ENCODE peak calls at places on chromosomes 12 and 14, in five cellular contexts. One of them, this sample, is unnamed.
A peak's percentile ranks its signal among the peaks of the same experiment; 100 is the strongest.

GRCh38 chr12:14264777-14265176 is 100.7 kb upstream of the ATF7IP start:
- DNase-seq in esophagus squamous epithelium: no peak
- DNase-seq in sigmoid colon: no peak
- DNase-seq in tibial nerve: no peak
- DNase-seq in upper lobe of right lung: no peak
- DNase-seq in this sample: no peak

GRCh38 chr12:38775457-38775856 is 129.9 kb downstream of the CPNE8 start:
- DNase-seq in esophagus squamous epithelium: no peak
- DNase-seq in sigmoid colon: no peak
- DNase-seq in tibial nerve: no peak
- DNase-seq in upper lobe of right lung: no peak
- DNase-seq in this sample: no peak

GRCh38 chr12:111429760-111430417 is 24.2 kb downstream of the SH2B3 start:
- DNase-seq in esophagus squamous epithelium: no peak
- DNase-seq in sigmoid colon: no peak
- DNase-seq in tibial nerve: no peak
- DNase-seq in upper lobe of right lung: no peak
- DNase-seq in this sample: peak; percentile 69

GRCh38 chr14:51535443-51536044 is 116.2 kb upstream of the FRMD6 start:
- DNase-seq in esophagus squamous epithelium: no peak
- DNase-seq in sigmoid colon: no peak
- DNase-seq in tibial nerve: no peak
- DNase-seq in upper lobe of right lung: no peak
- DNase-seq in this sample: no peak

GRCh38 chr14:24055971-24056799 is 4.4 kb downstream of the CARMIL3 start:
- DNase-seq in esophagus squamous epithelium: no peak
- DNase-seq in sigmoid colon: peak; percentile 42
- DNase-seq in tibial nerve: no peak
- DNase-seq in upper lobe of right lung: no peak
- DNase-seq in this sample: peak; percentile 65

GRCh38 chr12:65632131-65632855 is 192.0 kb upstream of the HMGA2 start:
- DNase-seq in esophagus squamous epithelium: no peak
- DNase-seq in sigmoid colon: no peak
- DNase-seq in tibial nerve: no peak
- DNase-seq in upper lobe of right lung: no peak
- DNase-seq in this sample: no peak

GRCh38 chr14:65949711-65950516 is 536.3 kb upstream of the CCDC196 start:
- DNase-seq in esophagus squamous epithelium: no peak
- DNase-seq in sigmoid colon: peak; percentile 72
- DNase-seq in tibial nerve: no peak
- DNase-seq in upper lobe of right lung: peak; percentile 73
- DNase-seq in this sample: peak; percentile 83

GRCh38 chr12:29152223-29152868 is 3.3 kb downstream of the FAR2 start:
- DNase-seq in esophagus squamous epithelium: no peak
- DNase-seq in sigmoid colon: no peak
- DNase-seq in tibial nerve: no peak
- DNase-seq in upper lobe of right lung: no peak
- DNase-seq in this sample: no peak

GRCh38 chr14:104967414-104968152 is 10.6 kb downstream of the AHNAK2 start:
- DNase-seq in esophagus squamous epithelium: no peak
- DNase-seq in sigmoid colon: peak; percentile 86
- DNase-seq in tibial nerve: no peak
- DNase-seq in upper lobe of right lung: peak; percentile 78
- DNase-seq in this sample: peak; percentile 94

GRCh38 chr14:78154827-78155226 is 15.3 kb upstream of the NRXN3 start:
- DNase-seq in esophagus squamous epithelium: no peak
- DNase-seq in sigmoid colon: no peak
- DNase-seq in tibial nerve: no peak
- DNase-seq in upper lobe of right lung: no peak
- DNase-seq in this sample: no peak

DNA sequence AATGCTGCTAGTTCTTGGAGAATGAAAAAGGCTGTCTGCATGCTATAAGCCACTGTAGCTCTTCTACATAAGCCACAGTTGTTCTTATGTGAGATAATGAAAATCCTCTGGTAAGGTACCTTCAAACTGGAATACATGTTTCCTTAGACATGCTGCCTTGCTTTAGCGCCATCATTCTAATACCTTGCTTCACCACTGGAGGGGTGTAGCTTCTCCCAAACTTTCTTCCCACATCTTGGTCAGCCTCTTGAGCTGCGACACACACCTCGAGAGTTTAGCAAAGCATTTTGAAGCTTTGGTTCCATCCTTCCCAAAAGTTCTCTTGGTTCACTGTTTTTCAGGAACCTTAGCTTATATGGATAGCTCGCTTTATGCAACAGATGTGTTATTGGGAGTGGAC is 69.5 kb downstream of the NKX2-1 start:
- DNase-seq in esophagus squamous epithelium: no peak
- DNase-seq in sigmoid colon: no peak
- DNase-seq in tibial nerve: no peak
- DNase-seq in upper lobe of right lung: no peak
- DNase-seq in this sample: no peak
- TF ChIP-seq CTCF in esophagus squamous epithelium: no peak
- TF ChIP-seq CTCF in sigmoid colon: no peak
- TF ChIP-seq CTCF in tibial nerve: no peak
- TF ChIP-seq CTCF in upper lobe of right lung: no peak
- TF ChIP-seq CTCF in this sample: no peak

GRCh38 chr12:119181944-119182343 is 3.2 kb downstream of the HSPB8 start:
- DNase-seq in esophagus squamous epithelium: no peak
- DNase-seq in sigmoid colon: no peak
- DNase-seq in tibial nerve: no peak
- DNase-seq in upper lobe of right lung: no peak
- DNase-seq in this sample: no peak
- H3K4me1 ChIP-seq in esophagus squamous epithelium: peaks cover 91% of the 10 kb centered on the region
- H3K4me1 ChIP-seq in sigmoid colon: no peaks in the 10 kb centered on the region
- H3K4me1 ChIP-seq in tibial nerve: no peaks in the 10 kb centered on the region
- H3K4me1 ChIP-seq in upper lobe of right lung: peaks cover 52% of the 10 kb centered on the region
- H3K4me1 ChIP-seq in this sample: peaks cover 3% of the 10 kb centered on the region

GRCh38 chr14:101044741-101045140 is 141.2 kb upstream of the RTL1 start:
- DNase-seq in esophagus squamous epithelium: no peak
- DNase-seq in sigmoid colon: no peak
- DNase-seq in tibial nerve: no peak
- DNase-seq in upper lobe of right lung: no peak
- DNase-seq in this sample: no peak
- TF ChIP-seq CTCF in esophagus squamous epithelium: no peak
- TF ChIP-seq CTCF in sigmoid colon: no peak
- TF ChIP-seq CTCF in tibial nerve: no peak
- TF ChIP-seq CTCF in upper lobe of right lung: no peak
- TF ChIP-seq CTCF in this sample: no peak

GRCh38 chr12:46126050-46126727 is 135.8 kb upstream of the SCAF11 start:
- DNase-seq in esophagus squamous epithelium: no peak
- DNase-seq in sigmoid colon: no peak
- DNase-seq in tibial nerve: no peak
- DNase-seq in upper lobe of right lung: no peak
- DNase-seq in this sample: no peak
- H3K4me1 ChIP-seq in esophagus squamous epithelium: peaks cover 16% of the 10 kb centered on the region
- H3K4me1 ChIP-seq in sigmoid colon: no peaks in the 10 kb centered on the region
- H3K4me1 ChIP-seq in tibial nerve: no peaks in the 10 kb centered on the region
- H3K4me1 ChIP-seq in upper lobe of right lung: no peaks in the 10 kb centered on the region
- H3K4me1 ChIP-seq in this sample: peaks cover 7% of the 10 kb centered on the region

DNA sequence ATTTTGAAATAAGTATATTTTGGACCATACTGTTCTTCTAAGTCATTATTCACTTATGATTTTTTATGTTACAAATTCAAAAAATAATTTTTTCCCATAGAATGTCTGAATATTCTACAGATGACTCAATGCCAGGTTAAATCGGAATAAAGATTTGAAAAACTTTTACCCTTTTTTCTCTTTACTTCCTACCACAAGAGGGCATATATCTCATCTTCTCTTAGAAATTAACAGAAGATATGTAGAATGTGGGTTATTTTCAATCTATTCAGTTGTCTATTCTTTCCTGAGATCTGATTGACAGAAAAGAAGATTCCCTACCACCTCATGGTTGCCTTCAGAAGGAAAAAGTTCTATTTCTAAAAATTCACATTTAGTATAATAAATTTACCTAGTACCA is 53.0 kb upstream of the KITLG start:
- DNase-seq in esophagus squamous epithelium: no peak
- DNase-seq in sigmoid colon: no peak
- DNase-seq in tibial nerve: no peak
- DNase-seq in upper lobe of right lung: no peak
- DNase-seq in this sample: no peak
- TF ChIP-seq CTCF in esophagus squamous epithelium: no peak
- TF ChIP-seq CTCF in sigmoid colon: no peak
- TF ChIP-seq CTCF in tibial nerve: peak; percentile 34
- TF ChIP-seq CTCF in upper lobe of right lung: peak; percentile 30
- TF ChIP-seq CTCF in this sample: peak; percentile 19

GRCh38 chr12:47811070-47811391 is 8.7 kb downstream of the HDAC7 start:
- DNase-seq in esophagus squamous epithelium: no peak
- DNase-seq in sigmoid colon: no peak
- DNase-seq in tibial nerve: no peak
- DNase-seq in upper lobe of right lung: no peak
- DNase-seq in this sample: no peak
- H3K4me1 ChIP-seq in esophagus squamous epithelium: peaks cover 100% of the 10 kb centered on the region
- H3K4me1 ChIP-seq in sigmoid colon: no peaks in the 10 kb centered on the region
- H3K4me1 ChIP-seq in tibial nerve: peaks cover 6% of the 10 kb centered on the region
- H3K4me1 ChIP-seq in upper lobe of right lung: peaks cover 97% of the 10 kb centered on the region
- H3K4me1 ChIP-seq in this sample: peaks cover 67% of the 10 kb centered on the region

DNA sequence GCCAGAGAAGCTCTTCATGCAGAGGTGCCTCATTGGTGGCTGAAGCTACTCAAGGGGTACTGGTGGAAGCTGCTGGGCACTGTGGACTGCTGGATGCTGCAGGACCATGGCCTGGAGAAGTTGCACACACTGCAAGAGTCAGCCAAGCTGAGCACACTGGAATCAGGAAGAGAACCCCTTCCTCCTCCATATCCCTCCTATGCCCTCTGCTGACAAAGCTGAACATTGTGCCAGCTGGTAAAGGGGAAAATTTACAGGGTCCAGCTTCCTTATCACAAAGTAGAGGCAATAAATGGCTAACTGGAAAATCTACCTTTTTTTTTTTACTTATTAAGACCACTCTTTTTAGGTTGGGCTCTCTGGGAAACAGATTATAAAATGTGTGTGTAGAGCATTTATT is 6.5 kb downstream of the CCDC175 start:
- DNase-seq in esophagus squamous epithelium: no peak
- DNase-seq in sigmoid colon: no peak
- DNase-seq in tibial nerve: no peak
- DNase-seq in upper lobe of right lung: no peak
- DNase-seq in this sample: no peak
- TF ChIP-seq CTCF in esophagus squamous epithelium: no peak
- TF ChIP-seq CTCF in sigmoid colon: no peak
- TF ChIP-seq CTCF in tibial nerve: no peak
- TF ChIP-seq CTCF in upper lobe of right lung: no peak
- TF ChIP-seq CTCF in this sample: no peak

DNA sequence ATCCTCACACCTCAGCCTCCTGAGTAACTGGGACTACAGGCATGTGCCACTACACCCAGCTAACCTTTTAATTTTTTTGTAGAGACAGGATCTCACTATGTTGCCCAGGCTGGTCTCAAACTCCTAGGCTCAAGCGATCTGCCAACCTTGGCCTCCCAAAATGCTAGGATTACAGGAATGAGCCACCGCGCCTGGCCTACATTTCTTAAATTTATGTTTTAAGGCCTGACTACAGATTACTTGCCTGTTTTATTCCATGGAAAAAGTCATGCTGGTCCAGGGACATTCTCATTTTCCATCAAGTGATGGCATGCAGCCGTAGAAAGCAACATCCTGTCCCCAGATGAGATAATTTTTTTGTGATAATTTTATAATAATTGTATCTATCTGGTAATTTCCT is 6.1 kb downstream of the CD9 start:
- DNase-seq in esophagus squamous epithelium: no peak
- DNase-seq in sigmoid colon: no peak
- DNase-seq in tibial nerve: no peak
- DNase-seq in upper lobe of right lung: no peak
- DNase-seq in this sample: no peak
- H3K4me1 ChIP-seq in esophagus squamous epithelium: peaks cover 100% of the 10 kb centered on the region
- H3K4me1 ChIP-seq in sigmoid colon: no peaks in the 10 kb centered on the region
- H3K4me1 ChIP-seq in tibial nerve: no peaks in the 10 kb centered on the region
- H3K4me1 ChIP-seq in upper lobe of right lung: peaks cover 82% of the 10 kb centered on the region
- H3K4me1 ChIP-seq in this sample: peaks cover 26% of the 10 kb centered on the region

DNA sequence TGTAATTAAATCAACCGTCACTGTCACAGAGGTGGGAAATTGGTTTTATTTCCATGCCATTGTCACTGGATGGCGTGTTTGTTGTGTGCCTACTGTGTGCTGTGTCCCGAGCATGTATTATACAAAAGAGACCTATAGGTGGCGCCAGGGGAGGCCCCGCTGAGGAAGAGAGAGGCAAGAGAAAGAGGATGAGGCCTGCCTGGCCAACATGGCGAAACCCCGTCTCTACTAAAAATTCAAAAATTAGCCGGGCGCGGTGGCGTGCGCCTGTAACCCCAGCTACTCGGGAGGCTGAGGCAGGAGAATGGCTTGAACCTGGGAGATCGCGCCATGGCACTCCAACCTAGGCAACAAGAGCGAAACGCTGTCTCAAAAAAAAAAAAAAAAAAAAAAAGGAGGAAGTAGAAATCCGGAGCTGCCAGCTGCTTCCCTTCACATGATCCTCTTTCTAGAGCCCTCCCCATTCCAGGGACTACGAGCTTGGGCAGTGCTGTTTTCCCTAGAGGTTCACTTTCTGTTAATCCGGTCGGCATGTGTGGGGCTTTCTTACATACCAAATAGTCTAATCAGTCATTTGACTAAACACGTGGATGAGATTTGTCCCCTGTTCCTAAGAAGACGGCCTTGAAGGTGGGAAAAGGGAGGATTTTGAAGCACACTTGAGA is 6.4 kb upstream of the CCDC175 start:
- DNase-seq in esophagus squamous epithelium: no peak
- DNase-seq in sigmoid colon: no peak
- DNase-seq in tibial nerve: no peak
- DNase-seq in upper lobe of right lung: no peak
- DNase-seq in this sample: no peak
- TF ChIP-seq CTCF in esophagus squamous epithelium: no peak
- TF ChIP-seq CTCF in sigmoid colon: no peak
- TF ChIP-seq CTCF in tibial nerve: no peak
- TF ChIP-seq CTCF in upper lobe of right lung: peak; percentile 8
- TF ChIP-seq CTCF in this sample: no peak

This sample was measured in kidney.